ENCODE peak calls at places on chromosomes 2 and 18, in five cellular contexts. J is AG10803; U is BE2C; C is CD8-positive, alpha-beta T cell; S is progenitor cell of endocrine pancreas. Z is an unnamed sample.

GRCh38 chr18:3463052-3463451 is 13.1 kb downstream of the TGIF1 start:
- DNase-seq in J (peak), U (no peak), C (no peak), S (no peak), Z (no peak)

GRCh38 chr2:176926453-176926852 is 286.1 kb upstream of the HNRNPA3 start:
- DNase-seq in J (no peak), U (no peak), C (no peak), S (no peak), Z (no peak)

GRCh38 chr2:113211226-113212105 is 37.7 kb downstream of the PSD4 start:
- DNase-seq in J (peak), U (no peak), C (no peak), S (no peak), Z (no peak)

GRCh38 chr18:35807942-35808341 is 164.5 kb upstream of the RMP24 start:
- DNase-seq in J (no peak), U (no peak), C (no peak), S (no peak), Z (no peak)

GRCh38 chr2:105780606-105781005 is 35.9 kb downstream of the NCK2 start:
- DNase-seq in J (no peak), U (no peak), C (no peak), S (no peak), Z (no peak)

GRCh38 chr2:36672199-36672598 is 24.3 kb upstream of the VIT start:
- DNase-seq in J (peak), U (no peak), C (no peak), S (no peak), Z (no peak)

GRCh38 chr18:64202836-64203235 is 53.9 kb upstream of the LINC00305 start:
- DNase-seq in J (no peak), U (no peak), C (no peak), S (no peak), Z (no peak)

GRCh38 chr2:113851640-113852039 is 38.2 kb upstream of the ACTR3 start:
- DNase-seq in J (no peak), U (no peak), C (no peak), S (no peak), Z (no peak)

GRCh38 chr2:71792926-71793761 is 339.8 kb downstream of the DYSF start:
- DNase-seq in J (peak), U (no peak), C (no peak), S (no peak), Z (no peak)

GRCh38 chr2:14051401-14051800 is 581.1 kb upstream of the LRATD1 start:
- DNase-seq in J (no peak), U (no peak), C (no peak), S (no peak), Z (no peak)

GRCh38 chr2:205056066-205056678 is 510.9 kb downstream of the PARD3B start:
- DNase-seq in J (peak), U (no peak), C (no peak), S (no peak), Z (no peak)

GRCh38 chr2:37993135-37993534 is 68.0 kb downstream of the RMDN2 start:
- DNase-seq in J (no peak), U (no peak), C (no peak), S (no peak), Z (no peak)

GRCh38 chr2:112257575-112257974 is 2.7 kb upstream of the ZC3H8 start:
- DNase-seq in J (no peak), U (no peak), C (no peak), S (no peak), Z (no peak)

GRCh38 chr2:43214253-43214652 is 12.2 kb downstream of the ZFP36L2 start:
- DNase-seq in J (no peak), U (no peak), C (no peak), S (no peak), Z (no peak)

GRCh38 chr2:47339745-47340541 is 63.0 kb upstream of the MSH2 start:
- DNase-seq in J (peak), U (no peak), C (no peak), S (no peak), Z (no peak)

GRCh38 chr2:62339837-62340236 is 143.9 kb downstream of the B3GNT2 start:
- DNase-seq in J (no peak), U (no peak), C (no peak), S (no peak), Z (no peak)

GRCh38 chr2:149994057-149994728 is 406.6 kb upstream of the MMADHC start:
- DNase-seq in J (peak), U (no peak), C (no peak), S (no peak), Z (no peak)

GRCh38 chr2:241811209-241811951 is 2.4 kb downstream of the NEU4 start:
- DNase-seq in J (no peak), U (no peak), C (no peak), S (no peak), Z (peak)

GRCh38 chr18:80103231-80103630 is 5.8 kb upstream of the ADNP2 start:
- DNase-seq in J (peak), U (no peak), C (no peak), S (no peak), Z (no peak)

GRCh38 chr2:196268538-196269338 is 97.4 kb upstream of the STK17B start:
- DNase-seq in J (no peak), U (no peak), C (no peak), S (no peak), Z (no peak)

GRCh38 chr2:86175866-86176265 is 19.4 kb downstream of the IMMT start:
- DNase-seq in J (no peak), U (no peak), C (no peak), S (no peak), Z (no peak)

GRCh38 chr2:3470166-3470651 is 49.1 kb downstream of the ADI1 start:
- DNase-seq in J (peak), U (no peak), C (no peak), S (no peak), Z (no peak)

GRCh38 chr2:86645752-86646151 is 22.1 kb upstream of the RNF103 start:
- DNase-seq in J (no peak), U (no peak), C (no peak), S (no peak), Z (no peak)

GRCh38 chr2:192345287-192345686 is 150.6 kb upstream of the TMEFF2 start:
- DNase-seq in J (no peak), U (no peak), C (no peak), S (no peak), Z (no peak)

GRCh38 chr18:35852786-35853185 is 119.7 kb upstream of the RMP24 start:
- DNase-seq in J (no peak), U (no peak), C (no peak), S (no peak), Z (no peak)

GRCh38 chr2:239466755-239467271 is 66.0 kb upstream of the HDAC4 start:
- DNase-seq in J (no peak), U (no peak), C (no peak), S (peak), Z (no peak)

GRCh38 chr2:229768235-229768634 is 53.9 kb upstream of the DNER start:
- DNase-seq in J (no peak), U (no peak), C (no peak), S (no peak), Z (no peak)

GRCh38 chr2:88329815-88330603 is 122.5 kb downstream of the FOXI3 start:
- DNase-seq in J (peak), U (no peak), C (no peak), S (no peak), Z (peak)

GRCh38 chr2:145010635-145011034 is 490.7 kb upstream of the ZEB2 start:
- DNase-seq in J (no peak), U (no peak), C (no peak), S (no peak), Z (no peak)

GRCh38 chr2:219639356-219639755 is 11.9 kb downstream of the SLC4A3 start:
- DNase-seq in J (no peak), U (no peak), C (no peak), S (no peak), Z (no peak)

GRCh38 chr2:211867845-211868361 is 670.7 kb downstream of the ERBB4 start:
- DNase-seq in J (no peak), U (no peak), C (no peak), S (no peak), Z (no peak)

GRCh38 chr2:12804141-12804857 is 87.6 kb downstream of the TRIB2 start:
- DNase-seq in J (no peak), U (no peak), C (no peak), S (no peak), Z (no peak)

GRCh38 chr2:241034490-241035141 is 36.2 kb downstream of the SNED1 start:
- DNase-seq in J (no peak), U (no peak), C (no peak), S (no peak), Z (no peak)

GRCh38 chr2:232549655-232550350 is 554 bp downstream of the TIGD1 start:
- DNase-seq in J (no peak), U (no peak), C (no peak), S (no peak), Z (no peak)

GRCh38 chr18:54161267-54161666 is 63.2 kb downstream of the MBD2 start:
- DNase-seq in J (no peak), U (no peak), C (no peak), S (no peak), Z (no peak)

GRCh38 chr18:69564602-69565001 is 163.9 kb downstream of the DOK6 start:
- DNase-seq in J (no peak), U (no peak), C (no peak), S (no peak), Z (no peak)

DNA sequence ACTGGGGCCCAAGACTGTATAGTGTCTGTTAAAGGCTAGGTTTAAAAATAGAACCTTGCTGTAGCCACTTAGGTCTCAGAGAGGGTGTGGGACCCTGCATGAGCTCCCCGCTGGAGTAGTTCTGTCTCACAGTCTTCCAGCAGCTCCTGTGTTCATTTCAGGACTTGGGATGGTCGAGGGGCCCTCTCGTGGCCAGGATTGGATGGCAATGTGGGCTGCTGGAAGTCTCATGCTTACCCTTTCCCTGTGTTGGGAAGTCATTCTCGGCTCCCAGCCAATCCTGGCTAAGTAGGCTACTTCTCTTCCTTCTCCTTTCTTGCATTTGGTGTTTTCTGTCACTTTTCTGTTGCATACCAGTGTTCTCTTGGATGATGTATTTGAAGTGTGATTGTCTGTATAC is 284.0 kb upstream of the GCFC2 start:
- DNase-seq in J (no peak), U (no peak), C (no peak), S (no peak), Z (no peak)
- TF ChIP-seq CTCF in J (no peak), U (no peak), C (no peak), S (peak), Z (no peak)

GRCh38 chr18:58045265-58046086 is 1.4 kb downstream of the NEDD4L start:
- DNase-seq in J (no peak), U (peak), C (peak), S (peak), Z (peak)

GRCh38 chr18:58047556-58047882 is 3.5 kb downstream of the NEDD4L start:
- DNase-seq in J (no peak), U (no peak), C (no peak), S (no peak), Z (no peak)

GRCh38 chr18:58048243-58048642 is 4.2 kb downstream of the NEDD4L start:
- DNase-seq in J (no peak), U (no peak), C (no peak), S (no peak), Z (no peak)

GRCh38 chr18:58046087-58046793 is 2.2 kb downstream of the NEDD4L start:
- DNase-seq in J (no peak), U (no peak), C (no peak), S (no peak), Z (no peak)

GRCh38 chr18:58046794-58047555 is 2.9 kb downstream of the NEDD4L start:
- DNase-seq in J (no peak), U (no peak), C (no peak), S (no peak), Z (no peak)
- TF ChIP-seq CTCF in J (no peak), U (no peak), C (no peak), S (no peak), Z (no peak)

GRCh38 chr18:13298262-13298661 is 79.7 kb downstream of the LDLRAD4 start:
- DNase-seq in J (no peak), U (no peak), C (no peak), S (no peak), Z (no peak)
- TF ChIP-seq CTCF in J (no peak), U (no peak), C (no peak), S (no peak), Z (no peak)

GRCh38 chr2:213152065-213152794 is 818 bp upstream of the IKZF2 start:
- DNase-seq in J (peak), U (peak), C (peak), S (peak), Z (peak)
- TF ChIP-seq CTCF in J (peak), U (peak), C (no peak), S (peak), Z (no peak)

DNA sequence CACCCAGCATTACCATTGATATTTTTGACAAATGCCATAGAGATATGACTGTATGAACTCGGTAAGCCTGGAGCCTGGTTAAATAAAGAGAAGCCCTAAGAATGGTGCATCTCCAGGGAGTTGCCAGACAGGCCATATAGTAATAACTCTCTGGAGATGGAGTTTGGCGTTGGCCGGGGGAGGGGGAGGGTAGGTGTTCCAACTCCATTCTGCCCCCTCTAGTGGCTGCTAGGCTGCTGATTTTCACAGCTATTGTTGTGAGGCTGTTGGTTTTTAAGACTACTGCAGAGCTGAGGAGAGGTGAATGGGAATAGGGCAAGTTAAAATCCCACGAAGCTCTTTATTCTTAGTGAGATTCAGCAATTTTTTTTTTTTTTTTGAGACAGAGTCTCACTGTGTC is 99.9 kb downstream of the GALNT14 start:
- DNase-seq in J (no peak), U (peak), C (no peak), S (no peak), Z (no peak)
- TF ChIP-seq CTCF in J (no peak), U (peak), C (no peak), S (no peak), Z (no peak)

DNA sequence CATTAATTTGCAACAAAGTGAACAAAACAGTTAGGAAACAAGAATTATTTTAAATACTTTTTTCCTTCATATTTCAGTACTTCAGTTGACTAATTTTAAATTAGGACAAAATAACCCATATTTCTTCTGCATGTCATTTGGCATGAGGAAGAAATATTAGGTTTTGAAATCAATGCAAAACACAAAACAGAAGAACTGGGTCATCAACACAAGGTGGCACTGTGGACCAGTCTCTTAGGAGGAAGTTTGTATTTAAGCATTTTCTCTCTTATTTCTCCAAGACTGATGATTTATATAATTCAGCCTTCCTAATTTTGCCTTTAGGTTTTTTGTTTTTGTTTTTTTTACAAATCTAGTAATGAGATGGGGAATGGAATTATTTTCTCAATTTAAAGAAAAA is 352.8 kb upstream of the KCNH7 start:
- DNase-seq in J (peak), U (peak), C (no peak), S (no peak), Z (peak)
- TF ChIP-seq CTCF in J (peak), U (peak), C (no peak), S (peak), Z (peak)

GRCh38 chr2:19504400-19505198 is 146.2 kb upstream of the OSR1 start:
- DNase-seq in J (no peak), U (no peak), C (no peak), S (no peak), Z (peak)
- TF ChIP-seq CTCF in J (no peak), U (no peak), C (no peak), S (no peak), Z (no peak)

DNA sequence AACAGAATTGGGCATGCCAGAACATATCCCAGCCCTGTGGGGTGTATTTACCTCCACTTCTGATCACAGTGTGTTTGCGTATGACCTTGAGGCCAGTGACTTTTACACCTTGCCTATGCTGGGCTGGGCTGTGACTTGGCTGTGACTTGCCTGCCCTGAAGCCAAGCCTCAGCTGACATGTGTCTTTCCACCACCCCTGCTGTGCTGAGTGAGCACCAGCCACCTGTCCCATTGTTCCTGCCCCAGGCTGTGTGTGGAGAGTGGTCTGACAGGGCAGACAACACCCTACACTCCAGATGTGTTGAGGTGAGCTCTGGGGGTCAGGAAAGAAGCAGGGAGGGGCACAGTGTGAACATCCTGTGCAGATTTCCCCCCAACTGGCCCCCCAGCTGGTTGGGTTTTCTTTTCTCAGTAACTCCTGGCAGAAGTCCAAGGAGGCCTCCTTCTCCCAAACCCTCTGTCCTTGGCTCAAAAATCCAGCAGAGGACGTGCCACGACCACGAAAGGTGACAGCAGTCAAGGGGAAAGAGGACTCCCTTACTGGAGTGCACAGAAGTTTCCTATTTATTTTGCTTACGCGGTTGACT is 5.1 kb upstream of the STEAP3 start:
- DNase-seq in J (peak), U (peak), C (no peak), S (no peak), Z (no peak)
- TF ChIP-seq CTCF in J (peak), U (peak), C (no peak), S (peak), Z (no peak)

GRCh38 chr2:98769784-98770183 is 38.9 kb upstream of the MGAT4A start:
- DNase-seq in J (no peak), U (no peak), C (peak), S (no peak), Z (no peak)
- TF ChIP-seq CTCF in J (no peak), U (no peak), C (no peak), S (no peak), Z (no peak)

Z was measured in nephron progenitor cell.